ENCODE peak calls at places on chromosome 18, in four cellular contexts. W is HL-60, I is GM12878, N is K562. C is an unnamed sample.

GRCh38 chr18:77206676-77207370 is 42.8 kb upstream of the GALR1 start:
- DNase-seq in N (no peak), I (no peak), W (no peak), C (no peak)

GRCh38 chr18:79739440-79739778 is 58.3 kb upstream of the KCNG2 start:
- DNase-seq in I (no peak), N (no peak), W (no peak), C (no peak)

GRCh38 chr18:2551425-2551824 is 19.9 kb downstream of the METTL4 start:
- DNase-seq in I (no peak), N (no peak), W (no peak), C (no peak)

GRCh38 chr18:79495591-79496071 is 99.9 kb downstream of the NFATC1 start:
- DNase-seq in W (no peak), I (no peak), N (no peak), C (no peak)

GRCh38 chr18:58396966-58397365 is 231.9 kb downstream of the ALPK2 start:
- DNase-seq in N (no peak), I (no peak), W (no peak), C (no peak)

GRCh38 chr18:26741041-26741440 is 124.5 kb downstream of the AQP4 start:
- DNase-seq in I (no peak), N (no peak), W (no peak), C (no peak)

GRCh38 chr18:3441290-3441689 is 8.7 kb upstream of the TGIF1 start:
- DNase-seq in N (peak), I (no peak), W (no peak), C (no peak)

GRCh38 chr18:9079863-9080528 is 22.5 kb upstream of the NDUFV2 start:
- DNase-seq in I (no peak), N (no peak), W (no peak), C (no peak)

GRCh38 chr18:77106331-77106730 is 26.3 kb downstream of the MBP start:
- DNase-seq in I (no peak), N (peak), W (peak), C (no peak)

DNA sequence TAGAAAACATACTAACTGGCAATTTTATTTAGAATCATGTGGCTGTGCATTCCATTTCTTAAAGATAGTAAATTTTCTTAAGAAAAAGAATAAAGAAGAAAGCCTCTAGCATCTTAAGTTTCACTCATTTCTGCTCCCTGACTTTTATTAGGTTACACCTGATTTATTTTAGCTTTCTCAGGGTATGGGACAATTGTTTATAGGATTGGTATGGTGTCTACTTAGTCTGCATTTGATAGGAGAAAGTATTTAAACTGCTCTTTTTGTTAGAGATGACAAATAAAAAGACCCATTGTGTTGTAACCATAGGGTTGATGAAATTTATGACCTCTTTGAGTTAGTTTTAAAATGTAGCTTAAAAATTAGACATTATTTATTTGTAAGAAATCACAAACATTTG is 115.2 kb downstream of the PTPRM start:
- DNase-seq in W (no peak), I (no peak), N (no peak), C (no peak)
- TF ChIP-seq SPI1 in W (no peak), I (no peak), N (no peak), C (no peak)

DNA sequence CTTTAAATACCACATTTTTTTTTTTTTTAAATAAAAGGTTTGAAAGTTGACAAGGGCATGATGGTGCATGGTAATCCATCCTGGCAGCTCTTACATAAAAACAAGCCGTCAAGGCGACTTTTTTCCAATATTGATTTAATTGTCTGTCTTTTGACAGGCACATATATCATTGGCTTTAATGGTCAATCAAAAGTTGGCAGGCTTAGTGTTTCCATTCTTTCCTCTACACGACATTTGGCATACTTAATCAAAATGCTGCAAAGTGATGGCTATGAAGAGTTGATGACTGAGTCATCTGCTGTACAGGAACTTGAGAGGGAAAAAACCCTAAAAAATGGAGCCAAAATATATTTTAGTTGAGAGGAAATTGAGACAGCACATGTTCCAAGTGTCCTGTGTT is 3.0 kb downstream of the TSHZ1 start:
- DNase-seq in I (no peak), W (no peak), N (no peak), C (no peak)
- TF ChIP-seq POLR2AphosphoS5 in I (no peak), W (no peak), N (no peak), C (no peak)

GRCh38 chr18:48733854-48734253 is 195.0 kb downstream of the CTIF start:
- DNase-seq in N (no peak), I (no peak), W (no peak), C (no peak)
- TF ChIP-seq SPI1 in N (no peak), I (no peak), W (no peak), C (no peak)

DNA sequence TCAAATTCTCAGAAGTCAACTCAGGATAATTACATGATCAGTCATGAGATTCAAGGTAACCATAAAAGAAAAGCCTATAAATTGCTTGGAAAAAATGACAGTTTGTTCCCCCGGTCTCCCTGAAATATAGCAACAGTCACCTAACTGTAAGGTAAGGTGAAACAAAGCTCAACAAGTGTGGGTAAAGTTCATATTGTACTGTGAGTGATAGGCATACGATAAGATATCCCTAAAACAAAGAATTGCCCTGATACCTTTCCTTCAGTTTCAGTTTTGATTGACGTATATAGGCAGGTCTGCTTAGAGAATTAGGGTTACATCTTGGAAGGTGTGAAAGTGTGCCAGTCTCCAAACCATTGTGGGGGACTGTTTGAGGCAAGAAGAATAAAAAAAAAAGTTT is 4.0 kb upstream of the CCBE1 start:
- DNase-seq in N (no peak), I (no peak), W (no peak), C (no peak)
- TF ChIP-seq POLR2AphosphoS5 in N (no peak), I (no peak), W (no peak), C (no peak)